ENCODE peak calls at places on chromosomes 5 and 9, in seven cellular contexts. N is activated gamma-delta T cell treated with Interleukin-2 at 50 U/mL for 16 hours; W is effector CD4-positive, alpha-beta T cell; I is left kidney; U is stimulated activated CD8-positive, alpha-beta memory T cell treated with anti-CD3 and anti-CD28 coated beads, Interleukin-7, amount 100 ng/mL, for 4 hours; Y is AG08396; J is DMS153. V is an unnamed sample.

GRCh38 chr9:106828965-106829364 is 34.0 kb upstream of the ZNF462 start:
- DNase-seq in I (no peak), Y (no peak), N (no peak), W (no peak), J (no peak), U (no peak), V (no peak)

GRCh38 chr9:109914280-109915027 is 134.5 kb downstream of the PALM2AKAP2 start:
- DNase-seq in W (no peak), U (no peak), J (no peak), I (no peak), N (no peak), Y (peak; percentile 63), V (no peak)

GRCh38 chr5:58800861-58801540 is 218.1 kb downstream of the RAB3C start:
- DNase-seq in Y (no peak), W (no peak), U (no peak), N (no peak), J (no peak), I (no peak), V (no peak)

GRCh38 chr5:143501176-143501840 is 97.8 kb upstream of the NR3C1 start:
- DNase-seq in U (no peak), J (no peak), W (no peak), I (no peak), Y (no peak), N (no peak), V (no peak)

GRCh38 chr5:81506900-81507588 is 113.1 kb upstream of the ACOT12 start:
- DNase-seq in Y (peak; percentile 73), J (peak; percentile 34), I (peak; percentile 89), W (no peak), N (peak; percentile 11), U (no peak), V (peak; percentile 11)

GRCh38 chr5:40223884-40224402 is 455.8 kb upstream of the PTGER4 start:
- DNase-seq in W (no peak), Y (peak; percentile 14), J (no peak), N (no peak), I (no peak), U (no peak), V (no peak)

GRCh38 chr9:19286634-19287188 is 56.2 kb downstream of the DENND4C start:
- DNase-seq in W (no peak), J (peak; percentile 11), N (no peak), U (no peak), I (peak; percentile 12), Y (no peak), V (no peak)

GRCh38 chr5:15904894-15905805 is 274.4 kb downstream of the MARCHF11 start:
- DNase-seq in W (no peak), J (no peak), I (no peak), U (no peak), Y (no peak), N (no peak), V (no peak)

GRCh38 chr9:96868709-96869108 is 14.4 kb upstream of the ZNF782 start:
- DNase-seq in J (peak; percentile 54), W (no peak), U (no peak), Y (no peak), N (no peak), I (no peak), V (no peak)

GRCh38 chr9:129278391-129279237 is 100.6 kb upstream of the IER5L start:
- DNase-seq in W (no peak), Y (no peak), J (peak; percentile 78), I (peak; percentile 76), U (no peak), N (no peak), V (no peak)

GRCh38 chr5:37086466-37087178 is 162.6 kb downstream of the CPLANE1 start:
- DNase-seq in U (no peak), I (no peak), Y (no peak), W (no peak), N (no peak), J (no peak), V (no peak)

GRCh38 chr5:43008369-43009158 is 31.6 kb downstream of the ANXA2R start:
- DNase-seq in I (peak; percentile 94), J (peak; percentile 97), U (peak; percentile 83), N (peak; percentile 91), Y (peak; percentile 42), W (peak; percentile 91), V (peak; percentile 78)

GRCh38 chr9:122991370-122991830 is 42.1 kb upstream of the GPR21 start:
- DNase-seq in N (peak; percentile 5), W (peak; percentile 6), Y (peak; percentile 58), J (no peak), I (peak; percentile 43), U (peak; percentile 3), V (peak; percentile 7)

GRCh38 chr5:123460296-123460729 is 37.1 kb upstream of the CEP120 start:
- DNase-seq in I (peak; percentile 45), J (no peak), W (no peak), U (no peak), N (no peak), Y (no peak), V (no peak)

GRCh38 chr9:23615569-23615968 is 210.5 kb downstream of the ELAVL2 start:
- DNase-seq in Y (no peak), N (no peak), J (no peak), W (no peak), U (no peak), I (no peak), V (no peak)

GRCh38 chr9:18596920-18597319 is 123.0 kb downstream of the ADAMTSL1 start:
- DNase-seq in J (no peak), W (no peak), N (no peak), I (no peak), U (no peak), Y (no peak), V (no peak)

GRCh38 chr9:97714435-97714834 is 17.3 kb upstream of the XPA start:
- DNase-seq in Y (peak; percentile 56), N (no peak), W (no peak), U (no peak), J (no peak), I (no peak), V (no peak)

GRCh38 chr5:154653418-154653763 is 101.8 kb upstream of the LARP1 start:
- DNase-seq in J (no peak), Y (no peak), W (no peak), N (no peak), U (no peak), I (no peak), V (no peak)

GRCh38 chr5:145787996-145788395 is 47.1 kb downstream of the PRELID2 start:
- DNase-seq in W (no peak), Y (no peak), I (no peak), J (no peak), N (no peak), U (no peak), V (no peak)

GRCh38 chr5:129460951-129461815 is 1.1 kb downstream of the ADAMTS19 start:
- DNase-seq in W (no peak), J (no peak), Y (peak; percentile 15), N (no peak), U (no peak), I (peak; percentile 88), V (no peak)

GRCh38 chr5:73186976-73187375 is 14.0 kb downstream of the TMEM174 start:
- DNase-seq in I (no peak), N (no peak), W (no peak), Y (no peak), J (no peak), U (no peak), V (no peak)

GRCh38 chr9:35051069-35051967 is 21.1 kb downstream of the VCP start:
- DNase-seq in I (peak; percentile 68), N (peak; percentile 45), U (peak; percentile 11), J (peak; percentile 2), W (peak; percentile 37), Y (peak; percentile 55), V (no peak)

GRCh38 chr5:60698316-60698715 is 1.6 kb downstream of the DEPDC1B start:
- DNase-seq in U (no peak), N (no peak), I (no peak), W (no peak), Y (no peak), J (no peak), V (no peak)

GRCh38 chr5:178984145-178985072 is 10.7 kb downstream of the GRM6 start:
- DNase-seq in Y (no peak), I (no peak), U (no peak), W (no peak), N (no peak), J (no peak), V (no peak)

V was measured in activated naive CD8-positive, alpha-beta T cell treated with anti-CD3 and anti-CD28 coated beads, Interleukin-2, amount 50 U/mL, for 16 hours.